ENCODE peak calls at places on chromosomes 1 and 21, in eight cellular contexts. D is choroid plexus epithelial cell, Q is GM12865, O is psoas muscle, E is A549, C is body of pancreas, R is RWPE1, M is GM10248. K is an unnamed sample.

GRCh38 chr1:75134656-75134938 is 409 bp downstream of the LHX8 start:
- DNase-seq in D (no peak), Q (no peak), O (no peak), E (no peak), C (no peak), R (no peak), M (no peak), K (no peak)

GRCh38 chr1:171740987-171741871 is 636 bp downstream of the VAMP4 start:
- DNase-seq in D (peak), Q (peak), O (peak), E (peak), C (peak), R (peak), M (peak), K (no peak)

GRCh38 chr1:219927956-219928790 is at the start of gene SLC30A10:
- DNase-seq in D (no peak), Q (no peak), O (no peak), E (peak), C (peak), R (no peak), M (peak), K (no peak)

GRCh38 chr1:54138994-54139393 is 13.8 kb downstream of the CDCP2 start:
- DNase-seq in D (no peak), Q (no peak), O (no peak), E (no peak), C (no peak), R (no peak), M (no peak), K (no peak)

GRCh38 chr1:172940170-172940855 is 110.4 kb downstream of the TNFSF18 start:
- DNase-seq in D (peak), Q (no peak), O (no peak), E (no peak), C (no peak), R (no peak), M (no peak), K (no peak)

GRCh38 chr1:229714964-229715603 is 89.0 kb downstream of the URB2 start:
- DNase-seq in D (no peak), Q (peak), O (no peak), E (peak), C (peak), R (peak), M (peak), K (no peak)

GRCh38 chr21:46183910-46184624 is at the start of gene SPATC1L:
- DNase-seq in D (peak), Q (peak), O (peak), E (no peak), C (peak), R (peak), M (peak), K (peak)

GRCh38 chr1:208028526-208028925 is 117.6 kb upstream of the CD34 start:
- DNase-seq in D (no peak), Q (no peak), O (no peak), E (no peak), C (no peak), R (no peak), M (no peak), K (no peak)

GRCh38 chr1:222006715-222007114 is 264.8 kb upstream of the DUSP10 start:
- DNase-seq in D (no peak), Q (no peak), O (no peak), E (no peak), C (no peak), R (no peak), M (no peak), K (no peak)

GRCh38 chr1:60867782-60868181 is 214.6 kb upstream of the NFIA start:
- DNase-seq in D (no peak), Q (no peak), O (no peak), E (no peak), C (no peak), R (no peak), M (no peak), K (no peak)

GRCh38 chr1:195761102-195761501 is 847.1 kb downstream of the KCNT2 start:
- DNase-seq in D (no peak), Q (no peak), O (no peak), E (no peak), C (no peak), R (no peak), M (no peak), K (no peak)

GRCh38 chr1:230212405-230212936 is 145.4 kb downstream of the GALNT2 start:
- DNase-seq in D (no peak), Q (peak), O (no peak), E (no peak), C (no peak), R (no peak), M (peak), K (peak)

GRCh38 chr1:223007935-223008334 is 135.1 kb downstream of the TLR5 start:
- DNase-seq in D (no peak), Q (no peak), O (no peak), E (no peak), C (no peak), R (no peak), M (no peak), K (no peak)

GRCh38 chr1:76593614-76594013 is 273.7 kb upstream of the ST6GALNAC5 start:
- DNase-seq in D (peak), Q (no peak), O (no peak), E (no peak), C (no peak), R (no peak), M (no peak), K (no peak)

GRCh38 chr1:3134378-3135072 is 65.5 kb downstream of the PRDM16 start:
- DNase-seq in D (no peak), Q (no peak), O (no peak), E (no peak), C (peak), R (no peak), M (no peak), K (no peak)

GRCh38 chr1:3135073-3135745 is 66.2 kb downstream of the PRDM16 start:
- DNase-seq in D (no peak), Q (no peak), O (no peak), E (no peak), C (peak), R (no peak), M (no peak), K (no peak)

GRCh38 chr1:3132685-3133084 is 63.7 kb downstream of the PRDM16 start:
- DNase-seq in D (no peak), Q (no peak), O (no peak), E (no peak), C (no peak), R (no peak), M (no peak), K (no peak)

GRCh38 chr1:3135746-3136455 is 66.9 kb downstream of the PRDM16 start:
- DNase-seq in D (no peak), Q (no peak), O (no peak), E (no peak), C (no peak), R (no peak), M (no peak), K (no peak)

DNA sequence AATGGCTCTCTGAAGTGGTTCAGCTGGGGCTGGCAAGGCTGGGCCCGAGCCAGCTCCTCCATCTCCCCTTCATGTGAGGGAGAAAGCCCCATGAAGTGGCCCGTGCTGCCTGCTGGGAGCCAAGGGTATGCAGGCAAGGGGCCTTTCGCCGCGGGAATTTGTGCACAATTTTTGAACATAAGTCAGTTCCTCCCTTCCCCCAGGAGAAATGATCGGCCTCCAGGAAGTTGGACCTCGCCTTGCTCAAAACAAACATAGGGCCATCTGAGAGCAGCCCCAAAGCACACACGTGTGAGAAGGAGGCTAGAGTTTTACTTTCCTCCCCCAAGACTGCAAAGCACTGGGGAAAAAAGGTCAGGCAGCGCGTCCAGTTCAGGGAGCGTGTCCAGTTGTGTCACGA is 64.7 kb downstream of the PRDM16 start:
- DNase-seq in D (no peak), Q (no peak), O (no peak), E (peak), C (peak), R (no peak), M (no peak), K (no peak)
- TF ChIP-seq CTCF in D (no peak), Q (no peak), O (no peak), E (no peak), C (no peak), R (no peak), M (no peak), K (no peak)

GRCh38 chr21:41509206-41509496 is 1.2 kb upstream of the TMPRSS2 start:
- DNase-seq in D (no peak), Q (no peak), O (no peak), E (no peak), C (no peak), R (no peak), M (no peak), K (no peak)
- TF ChIP-seq CTCF in D (no peak), Q (no peak), O (no peak), E (no peak), C (no peak), R (no peak), M (no peak), K (no peak)

GRCh38 chr1:112803906-112804762 is 89.0 kb upstream of the PPM1J start:
- DNase-seq in D (peak), Q (peak), O (peak), E (peak), C (peak), R (peak), M (peak), K (no peak)

GRCh38 chr1:112807117-112807516 is 92.0 kb upstream of the PPM1J start:
- DNase-seq in D (no peak), Q (no peak), O (no peak), E (no peak), C (no peak), R (no peak), M (no peak), K (no peak)

GRCh38 chr1:112806090-112806642 is 91.0 kb upstream of the PPM1J start:
- DNase-seq in D (no peak), Q (no peak), O (no peak), E (no peak), C (peak), R (no peak), M (no peak), K (no peak)

GRCh38 chr1:112807999-112808398 is 92.9 kb upstream of the PPM1J start:
- DNase-seq in D (no peak), Q (no peak), O (peak), E (no peak), C (no peak), R (no peak), M (no peak), K (no peak)

DNA sequence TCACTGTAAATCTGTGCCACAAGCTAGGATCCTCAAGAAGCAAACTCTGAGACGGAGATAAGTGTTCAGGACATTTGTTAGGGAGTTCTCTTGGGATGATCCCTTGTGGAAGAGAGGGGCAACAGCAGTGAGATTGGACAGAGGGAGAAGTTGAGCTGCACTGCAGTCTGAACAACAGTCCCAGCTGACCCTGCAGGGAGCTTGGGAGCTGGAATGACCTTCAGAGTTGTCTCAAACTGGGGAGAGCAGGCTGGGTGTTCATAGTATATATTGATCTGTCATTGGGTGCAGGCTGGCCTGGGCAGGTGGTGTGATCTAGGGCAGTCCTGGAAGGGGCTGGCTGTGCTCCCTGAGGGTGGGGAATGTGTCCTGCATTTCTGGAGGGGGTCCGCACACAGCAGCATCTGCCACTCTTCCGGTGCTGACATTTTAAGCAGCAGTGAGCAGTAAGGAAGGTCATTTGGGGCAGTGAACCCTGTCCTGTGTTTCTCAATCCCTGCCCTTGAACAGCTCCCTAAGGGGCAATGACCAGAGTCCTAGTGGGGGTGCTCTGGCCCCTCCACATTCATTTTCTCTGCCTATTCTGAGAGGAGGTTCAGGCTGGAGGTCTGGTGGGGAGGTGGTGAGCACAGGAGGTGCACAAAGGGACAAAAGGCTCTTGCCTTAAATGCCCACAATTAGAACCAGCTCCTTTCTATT is 90.2 kb upstream of the PPM1J start:
- DNase-seq in D (no peak), Q (no peak), O (no peak), E (no peak), C (no peak), R (no peak), M (no peak), K (no peak)
- TF ChIP-seq CTCF in D (no peak), Q (no peak), O (no peak), E (no peak), C (no peak), R (no peak), M (no peak), K (no peak)

GRCh38 chr1:116203192-116203723 is 92.1 kb downstream of the MAB21L3 start:
- DNase-seq in D (no peak), Q (no peak), O (no peak), E (no peak), C (peak), R (no peak), M (no peak), K (no peak)
- TF ChIP-seq CTCF in D (no peak), Q (no peak), O (no peak), E (no peak), C (peak), R (peak), M (no peak), K (no peak)

GRCh38 chr21:25313891-25314646 is 293.2 kb downstream of the MRPL39 start:
- DNase-seq in D (peak), Q (peak), O (no peak), E (no peak), C (no peak), R (peak), M (no peak), K (no peak)
- TF ChIP-seq CTCF in D (peak), Q (peak), O (no peak), E (no peak), C (peak), R (peak), M (peak), K (no peak)

DNA sequence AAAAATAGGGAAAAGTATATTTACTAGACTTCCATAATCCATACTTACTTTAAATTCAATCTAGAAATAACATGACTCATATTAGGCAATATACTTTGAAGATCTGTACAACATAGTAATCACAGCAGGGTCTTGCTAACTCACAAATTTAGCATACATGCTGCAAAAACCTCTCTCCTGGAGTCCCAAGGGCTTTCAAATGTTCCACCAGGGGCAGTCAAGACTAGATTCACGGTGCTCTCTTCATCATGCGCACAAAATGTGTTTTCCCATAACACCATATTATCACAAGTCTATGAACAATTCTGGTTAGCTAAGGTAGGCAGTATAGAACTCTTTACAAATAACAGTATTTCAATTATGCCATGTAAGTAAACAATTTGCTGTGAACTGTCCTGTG is 45.8 kb downstream of the SSX2IP start:
- DNase-seq in D (peak), Q (no peak), O (no peak), E (no peak), C (no peak), R (no peak), M (no peak), K (no peak)
- TF ChIP-seq CTCF in D (peak), Q (no peak), O (no peak), E (no peak), C (no peak), R (no peak), M (no peak), K (no peak)

K was measured in CD14-positive monocyte.